ENCODE peak calls at places on chromosomes 2 and 18, in eight cellular contexts. Z, E, Q, B, V, H, I and W are unnamed samples.

GRCh38 chr2:48249093-48249492 is 280.9 kb upstream of the STON1 start:
- DNase-seq in Q (no peak), Z (peak), I (no peak), E (no peak), V (no peak), B (no peak), H (no peak), W (no peak)

GRCh38 chr2:88729061-88729745 is 37.7 kb downstream of the RPIA start:
- DNase-seq in B (no peak), Q (no peak), E (no peak), Z (no peak), V (no peak), H (no peak), I (no peak), W (no peak)

GRCh38 chr2:33791625-33792024 is 192.5 kb upstream of the FAM98A start:
- DNase-seq in Q (peak), V (no peak), H (no peak), I (peak), Z (peak), E (no peak), B (no peak), W (no peak)

GRCh38 chr2:233830111-233830760 is 24.1 kb downstream of the HJURP start:
- DNase-seq in Z (no peak), V (no peak), Q (no peak), I (no peak), E (no peak), H (no peak), B (no peak), W (no peak)

GRCh38 chr2:160918909-160919503 is 241.2 kb upstream of the TANK start:
- DNase-seq in Q (peak), B (peak), H (peak), V (peak), E (peak), I (peak), Z (peak), W (peak)

GRCh38 chr18:22683196-22683676 is 249.9 kb upstream of the RBBP8 start:
- DNase-seq in Q (peak), H (peak), V (peak), Z (peak), B (no peak), I (no peak), E (peak), W (peak)

GRCh38 chr18:75625966-75626365 is 198.5 kb upstream of the SMIM21 start:
- DNase-seq in I (no peak), Z (peak), E (no peak), V (no peak), H (no peak), B (no peak), Q (no peak), W (no peak)

GRCh38 chr2:177806025-177806424 is 266.6 kb downstream of the PDE11A start:
- DNase-seq in I (no peak), Q (no peak), H (no peak), B (no peak), E (no peak), Z (no peak), V (no peak), W (no peak)

GRCh38 chr2:75602724-75603342 is 42.1 kb upstream of the EVA1A start:
- DNase-seq in I (no peak), Z (peak), H (no peak), V (no peak), E (no peak), B (no peak), Q (peak), W (no peak)

GRCh38 chr18:23998811-23999210 is 15.7 kb upstream of the TTC39C start:
- DNase-seq in B (no peak), Z (no peak), Q (peak), H (no peak), V (no peak), I (no peak), E (peak), W (no peak)

GRCh38 chr2:174573621-174574081 is 24.0 kb downstream of the WIPF1 start:
- DNase-seq in Z (no peak), I (no peak), H (no peak), E (no peak), Q (no peak), V (no peak), B (no peak), W (no peak)

GRCh38 chr2:69931832-69932595 is 17.1 kb downstream of the MXD1 start:
- DNase-seq in H (no peak), E (no peak), I (no peak), B (no peak), Z (no peak), Q (no peak), V (no peak), W (no peak)

GRCh38 chr2:133884739-133885381 is 316.6 kb upstream of the NCKAP5 start:
- DNase-seq in Z (peak), I (no peak), E (peak), V (no peak), B (no peak), Q (peak), H (no peak), W (no peak)

GRCh38 chr2:149767516-149767974 is 180.0 kb upstream of the MMADHC start:
- DNase-seq in E (no peak), Q (peak), I (no peak), B (no peak), V (no peak), Z (peak), H (no peak), W (no peak)

GRCh38 chr2:45446016-45446415 is 165.1 kb downstream of the SRBD1 start:
- DNase-seq in V (no peak), H (no peak), I (no peak), E (no peak), Z (no peak), B (no peak), Q (no peak), W (no peak)

GRCh38 chr2:9010866-9011265 is 7.4 kb upstream of the MBOAT2 start:
- DNase-seq in Q (no peak), E (no peak), I (no peak), Z (peak), V (no peak), B (no peak), H (no peak), W (no peak)

GRCh38 chr2:36663851-36664715 is 32.4 kb upstream of the VIT start:
- DNase-seq in Z (peak), Q (peak), V (no peak), E (peak), H (peak), I (peak), B (peak), W (no peak)

GRCh38 chr2:48978131-48978530 is 176.2 kb downstream of the FSHR start:
- DNase-seq in Q (no peak), B (no peak), H (no peak), V (no peak), E (no peak), I (no peak), Z (no peak), W (no peak)

GRCh38 chr2:70984228-70984575 is 5.8 kb downstream of the ANKRD53 start:
- DNase-seq in B (no peak), I (no peak), V (no peak), Z (no peak), Q (no peak), H (no peak), E (no peak), W (peak)

GRCh38 chr2:165864353-165864752 is 70.3 kb upstream of the GALNT3 start:
- DNase-seq in Q (no peak), I (no peak), V (no peak), Z (no peak), B (no peak), H (no peak), E (no peak), W (no peak)

GRCh38 chr2:64779117-64779690 is 125.5 kb upstream of the SERTAD2 start:
- DNase-seq in H (no peak), V (no peak), Q (peak), E (no peak), I (no peak), Z (peak), B (no peak), W (no peak)

GRCh38 chr2:17830053-17831034 is 14.1 kb downstream of the MSGN1 start:
- DNase-seq in Q (peak), V (no peak), B (peak), I (peak), Z (peak), E (peak), H (peak), W (peak)

GRCh38 chr18:48800479-48800876 is 150.3 kb downstream of the SMAD7 start:
- DNase-seq in V (peak), B (no peak), I (peak), H (peak), Q (no peak), Z (no peak), E (no peak), W (peak)

GRCh38 chr2:142179686-142180085 is 48.9 kb upstream of the LRP1B start:
- DNase-seq in V (no peak), H (no peak), E (no peak), Z (no peak), B (no peak), Q (no peak), I (no peak), W (no peak)

GRCh38 chr2:9918275-9918674 is 33.2 kb upstream of the GRHL1 start:
- DNase-seq in I (no peak), Z (peak), V (no peak), E (no peak), Q (no peak), B (no peak), H (no peak), W (no peak)

GRCh38 chr2:53442783-53443182 is 324.8 kb upstream of the CHAC2 start:
- DNase-seq in E (no peak), Z (no peak), I (no peak), B (no peak), H (no peak), V (no peak), Q (peak), W (peak)

GRCh38 chr2:233032551-233033320 is at the start of gene NEU2:
- DNase-seq in Q (no peak), H (no peak), Z (no peak), E (no peak), I (no peak), V (no peak), B (no peak), W (no peak)

GRCh38 chr2:163850036-163850435 is 114.2 kb upstream of the FIGN start:
- DNase-seq in V (no peak), B (no peak), H (no peak), I (no peak), Z (no peak), E (no peak), Q (no peak), W (no peak)

GRCh38 chr18:47881752-47882455 is 48.6 kb downstream of the SMAD2 start:
- DNase-seq in V (no peak), H (no peak), I (no peak), B (no peak), E (peak), Q (peak), Z (peak), W (no peak)

GRCh38 chr18:36504928-36505327 is 207.4 kb downstream of the FHOD3 start:
- DNase-seq in B (no peak), I (no peak), V (no peak), E (no peak), H (no peak), Z (peak), Q (no peak), W (no peak)

GRCh38 chr2:7567646-7568045 is 650.4 kb downstream of the RNF144A start:
- DNase-seq in I (peak), B (no peak), Q (no peak), E (no peak), H (no peak), V (no peak), Z (no peak), W (no peak)

GRCh38 chr2:32772623-32773221 is 144.9 kb downstream of the TTC27 start:
- DNase-seq in V (no peak), I (no peak), Z (peak), B (peak), E (peak), H (peak), Q (peak), W (no peak)

GRCh38 chr18:71849407-71849806 is 694.7 kb downstream of the CBLN2 start:
- DNase-seq in V (no peak), H (no peak), Z (no peak), E (no peak), Q (peak), I (no peak), B (no peak), W (no peak)

GRCh38 chr2:102391530-102391929 is 31.4 kb upstream of the IL18RAP start:
- DNase-seq in B (peak), I (no peak), H (no peak), V (no peak), Q (no peak), Z (no peak), E (no peak), W (no peak)

GRCh38 chr2:11481789-11482472 is 16.0 kb upstream of the E2F6 start:
- DNase-seq in B (no peak), V (no peak), E (no peak), Q (no peak), H (no peak), Z (no peak), I (no peak), W (no peak)

GRCh38 chr2:11481426-11481788 is 15.4 kb upstream of the E2F6 start:
- DNase-seq in Q (no peak), E (no peak), I (no peak), H (no peak), Z (no peak), V (no peak), B (no peak), W (no peak)

GRCh38 chr2:11483806-11484147 is 17.8 kb upstream of the E2F6 start:
- DNase-seq in V (no peak), H (no peak), B (no peak), E (no peak), I (no peak), Q (no peak), Z (no peak), W (no peak)

GRCh38 chr2:11480859-11481258 is 14.9 kb upstream of the E2F6 start:
- DNase-seq in E (no peak), V (no peak), Q (no peak), B (no peak), I (no peak), Z (no peak), H (no peak), W (no peak)

DNA sequence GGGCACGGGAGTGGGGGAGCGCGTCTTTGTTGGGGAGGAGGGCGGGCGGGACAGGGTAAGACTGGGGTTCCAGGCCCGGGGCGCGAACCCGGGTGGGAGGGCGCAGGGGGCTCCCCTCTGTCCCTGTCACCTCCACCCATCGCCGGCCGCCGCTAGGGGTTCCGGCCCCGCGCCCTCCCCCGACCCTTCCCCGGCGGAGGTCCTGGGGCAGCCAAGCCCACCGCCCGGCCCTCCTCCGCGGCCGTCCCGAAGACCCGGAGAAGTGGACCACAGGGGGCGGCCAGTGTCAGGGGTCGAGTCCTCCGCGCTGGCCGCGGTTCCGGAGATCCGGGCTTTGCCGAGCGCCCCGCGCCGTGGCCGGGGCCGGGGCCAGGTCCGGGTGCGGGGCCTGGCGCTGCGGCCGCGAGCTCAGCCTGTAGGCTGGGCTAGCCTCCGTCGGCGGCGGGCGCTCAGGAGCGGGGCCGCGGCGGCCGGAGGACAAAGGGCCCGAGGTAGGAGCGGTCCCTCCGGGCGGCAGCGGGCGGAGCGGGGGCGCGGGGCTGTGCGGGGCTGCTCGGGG is 16.6 kb upstream of the E2F6 start:
- DNase-seq in H (no peak), Q (no peak), I (no peak), E (no peak), B (no peak), Z (no peak), V (no peak), W (no peak)
- TF ChIP-seq POLR2A in H (peak), Q (no peak), I (no peak), E (no peak), B (no peak), Z (no peak), V (no peak), W (no peak)

GRCh38 chr2:224837558-224837957 is 121.4 kb upstream of the CCDC195 start:
- DNase-seq in E (no peak), I (no peak), H (no peak), B (no peak), V (no peak), Z (peak), Q (no peak), W (no peak)
- TF ChIP-seq CTCF in E (no peak), I (no peak), H (no peak), B (no peak), V (no peak), Z (peak), Q (no peak), W (no peak)

DNA sequence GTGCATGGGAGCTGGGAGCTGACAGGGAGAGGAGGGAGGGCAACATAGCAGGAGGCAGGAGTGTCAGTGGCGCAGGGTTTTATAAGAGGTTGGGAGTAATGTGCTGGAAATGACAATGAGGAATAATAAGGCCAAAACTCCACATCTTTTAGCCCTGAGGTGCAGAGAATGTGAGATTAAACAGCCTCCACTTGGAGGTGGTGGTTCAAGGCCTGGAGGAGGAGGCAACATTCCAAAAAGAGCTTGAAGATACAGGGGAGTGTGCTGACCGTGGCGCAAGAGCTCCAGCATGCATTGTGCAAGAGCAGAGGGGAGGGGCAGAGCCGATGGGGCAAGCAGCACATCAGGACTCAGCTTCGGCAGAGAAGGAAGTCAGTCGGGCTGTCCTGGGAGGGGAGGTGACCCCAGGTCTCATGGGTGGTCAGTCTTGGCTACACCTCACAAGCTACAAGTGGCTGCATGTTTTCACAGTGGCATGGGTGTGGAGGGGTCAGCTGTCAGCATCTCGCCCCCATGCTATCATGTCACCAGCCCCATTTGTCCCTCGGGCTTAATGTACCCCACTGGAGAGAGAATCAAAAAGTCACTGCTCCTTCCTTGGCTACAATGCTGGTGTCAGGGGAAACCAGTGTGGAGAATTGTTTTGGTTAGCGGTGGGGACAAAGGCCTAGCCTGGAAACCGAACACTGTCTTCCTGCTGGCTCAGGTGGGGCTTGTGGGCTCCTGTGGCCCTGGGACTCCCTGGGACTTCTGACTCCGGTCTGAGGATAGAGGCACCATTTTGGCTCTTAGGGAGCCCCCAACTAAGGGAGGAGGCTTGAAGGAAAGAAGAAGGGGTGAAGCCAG is 208.0 kb downstream of the ZFP36L2 start:
- DNase-seq in Z (peak), H (peak), V (peak), B (no peak), E (peak), I (peak), Q (peak), W (peak)
- TF ChIP-seq POLR2A in Z (no peak), H (peak), V (no peak), B (no peak), E (no peak), I (no peak), Q (peak), W (no peak)

DNA sequence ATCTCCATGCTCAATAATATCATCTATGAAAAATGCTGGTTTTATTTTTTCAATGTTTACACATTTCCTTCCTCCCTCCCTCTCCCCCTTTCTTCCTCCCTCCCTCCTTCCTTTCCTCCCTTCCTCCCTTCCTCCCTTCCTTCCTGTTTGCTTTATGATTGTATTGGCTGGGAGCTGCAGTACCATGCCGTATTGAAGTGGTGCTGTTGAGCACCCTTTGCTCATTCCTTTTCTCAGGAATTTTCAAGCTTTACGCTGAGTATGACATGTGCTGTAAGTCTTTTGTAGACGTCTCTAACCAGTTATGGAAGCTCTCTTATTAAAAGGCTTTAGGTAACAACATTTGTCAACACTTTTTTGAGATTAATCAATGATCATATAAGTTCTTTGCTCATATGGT is 100.4 kb downstream of the SNTG2 start:
- DNase-seq in B (no peak), V (no peak), H (no peak), Z (peak), Q (peak), E (peak), I (no peak), W (no peak)
- TF ChIP-seq CTCF in B (no peak), V (no peak), H (no peak), Z (peak), Q (no peak), E (no peak), I (no peak), W (no peak)